ENCODE peak calls at places on chromosomes 3 and 15, in nine cellular contexts. R is SK-N-SH, D is uterus, V is astrocyte, Z is tibial artery, T is heart left ventricle, L is bronchial epithelial cell, Q is body of pancreas, Y is testis. F is an unnamed sample. For H3K36me3, the result is how much of the 10 kb centered on the place peaks cover.

GRCh38 chr15:57273366-57273765 is 102.9 kb upstream of the CGNL1 start:
- DNase-seq in R (no peak), D (no peak), V (no peak), Z (no peak), T (no peak), L (peak), Q (no peak), Y (no peak), F (no peak)

GRCh38 chr3:15339786-15340215 is 7.4 kb upstream of the SH3BP5 start:
- DNase-seq in R (no peak), D (no peak), V (peak), Z (no peak), T (no peak), L (peak), Q (no peak), Y (no peak), F (peak)

GRCh38 chr3:40869939-40870338 is 329.4 kb upstream of the CTNNB1 start:
- DNase-seq in R (no peak), D (no peak), V (no peak), Z (no peak), T (no peak), L (no peak), Q (no peak), Y (no peak), F (no peak)

GRCh38 chr15:96014939-96015338 is 315.6 kb upstream of the NR2F2 start:
- DNase-seq in R (no peak), D (no peak), V (no peak), Z (no peak), T (no peak), L (no peak), Q (no peak), Y (no peak), F (no peak)

GRCh38 chr3:79467721-79468120 is 300.1 kb downstream of the ROBO1 start:
- DNase-seq in R (no peak), D (no peak), V (peak), Z (no peak), T (no peak), L (peak), Q (no peak), Y (no peak), F (no peak)

GRCh38 chr3:130378677-130379191 is 33.3 kb downstream of the COL6A5 start:
- DNase-seq in R (no peak), D (no peak), V (no peak), Z (no peak), T (no peak), L (no peak), Q (no peak), Y (no peak), F (no peak)

GRCh38 chr3:125401402-125401801 is 26.3 kb upstream of the ZNF148 start:
- DNase-seq in R (no peak), D (no peak), V (peak), Z (no peak), T (no peak), L (no peak), Q (no peak), Y (no peak), F (no peak)

GRCh38 chr3:119294402-119294888 is 262 bp downstream of the ARHGAP31 start:
- DNase-seq in R (no peak), D (peak), V (no peak), Z (peak), T (peak), L (peak), Q (peak), Y (peak), F (no peak)

GRCh38 chr3:138460536-138461205 is 26.3 kb downstream of the ESYT3 start:
- DNase-seq in R (no peak), D (no peak), V (no peak), Z (no peak), T (no peak), L (no peak), Q (no peak), Y (peak), F (no peak)

GRCh38 chr15:66503780-66504562 is 684 bp downstream of the RPL4 start:
- DNase-seq in R (no peak), D (no peak), V (no peak), Z (no peak), T (no peak), L (no peak), Q (no peak), Y (peak), F (peak)

GRCh38 chr3:180229113-180229512 is 192.4 kb upstream of the PEX5L start:
- DNase-seq in R (no peak), D (no peak), V (no peak), Z (no peak), T (no peak), L (no peak), Q (no peak), Y (no peak), F (no peak)
- H3K36me3 ChIP-seq in R (under half), D (under half), V (under half), Z (under half), T (under half), L (under half), Q (under half), Y (under half), F (under half)

GRCh38 chr15:89399390-89400120 is 64.9 kb upstream of the POLG start:
- DNase-seq in R (peak), D (no peak), V (no peak), Z (no peak), T (no peak), L (no peak), Q (no peak), Y (no peak), F (no peak)
- TF ChIP-seq CTCF in R (peak), D (no peak), V (peak), Z (no peak), T (no peak), L (peak), Q (peak), Y (no peak), F (peak)

DNA sequence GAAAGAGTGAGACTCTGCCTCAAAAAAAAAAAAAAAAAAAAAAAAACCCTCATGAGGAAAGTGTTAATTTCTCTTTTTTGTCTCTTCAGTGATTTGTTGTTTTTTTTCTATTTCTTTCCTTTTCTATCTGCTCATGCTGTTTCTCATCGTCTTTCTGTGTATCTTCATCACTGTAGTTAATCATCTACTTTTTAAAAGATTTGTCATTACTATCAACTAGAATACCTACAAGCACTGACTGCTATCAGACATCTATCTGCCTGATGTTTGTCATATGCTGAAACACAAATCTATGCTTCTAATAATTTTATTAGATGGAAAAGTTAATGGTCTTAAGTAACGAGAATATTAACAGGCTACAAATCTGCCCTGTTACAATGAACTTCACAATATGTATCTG is 26.8 kb downstream of the CCDC14 start:
- DNase-seq in R (no peak), D (no peak), V (no peak), Z (no peak), T (no peak), L (no peak), Q (no peak), Y (no peak), F (no peak)
- H3K36me3 ChIP-seq in R (half or more), D (under half), V (under half), Z (under half), T (half or more), L (under half), Q (under half), Y (under half), F (under half)

DNA sequence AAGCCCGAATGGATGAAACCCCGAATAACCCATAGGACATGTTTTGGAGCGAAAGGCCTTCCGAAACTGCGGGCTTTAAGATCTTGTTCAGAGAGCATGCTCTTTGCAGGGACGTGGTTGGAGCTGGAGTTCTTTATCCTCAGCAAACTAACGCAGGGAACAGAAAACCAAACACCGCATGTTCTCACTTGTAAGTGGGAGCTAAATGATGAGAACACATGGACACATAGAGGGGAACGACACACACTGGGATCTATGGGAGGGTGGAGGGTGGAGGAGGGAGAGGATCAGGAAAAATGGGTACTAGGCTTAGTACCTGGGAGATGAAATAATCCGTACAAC is 219.7 kb upstream of the ATP10A start:
- DNase-seq in R (no peak), D (no peak), V (peak), Z (no peak), T (no peak), L (peak), Q (no peak), Y (peak), F (no peak)
- TF ChIP-seq CTCF in R (no peak), D (no peak), V (no peak), Z (no peak), T (no peak), L (no peak), Q (no peak), Y (no peak), F (no peak)

GRCh38 chr3:81270603-81271371 is 490.7 kb downstream of the GBE1 start:
- DNase-seq in R (peak), D (no peak), V (no peak), Z (no peak), T (no peak), L (no peak), Q (no peak), Y (no peak), F (no peak)
- H3K36me3 ChIP-seq in R (under half), D (under half), V (under half), Z (under half), T (under half), L (under half), Q (under half), Y (under half), F (under half)

GRCh38 chr15:52466134-52466701 is 62.5 kb downstream of the MYO5A start:
- DNase-seq in R (no peak), D (no peak), V (no peak), Z (peak), T (peak), L (no peak), Q (no peak), Y (peak), F (no peak)
- TF ChIP-seq CTCF in R (no peak), D (no peak), V (no peak), Z (no peak), T (no peak), L (no peak), Q (no peak), Y (no peak), F (no peak)

GRCh38 chr3:115396801-115397200 is 226.5 kb upstream of the GAP43 start:
- DNase-seq in R (no peak), D (no peak), V (no peak), Z (no peak), T (no peak), L (no peak), Q (no peak), Y (no peak), F (no peak)
- H3K36me3 ChIP-seq in R (under half), D (under half), V (under half), Z (under half), T (under half), L (under half), Q (under half), Y (under half), F (under half)

F was measured in endothelial cell of umbilical vein.